ENCODE peak calls at places on chromosomes 2 and 18, in five cellular contexts. S is memory B cell; U is bronchial epithelial cell; Y is left cardiac atrium; R is stimulated activated CD8-positive, alpha-beta memory T cell treated with anti-CD3 and anti-CD28 coated beads, Interleukin-2, amount 100 ng/mL, for 1 hour. E is an unnamed sample.

GRCh38 chr2:193442293-193442692 is 1247.6 kb upstream of the TMEFF2 start:
- DNase-seq in Y (no peak), R (no peak), U (no peak), S (no peak), E (no peak)

GRCh38 chr18:73060666-73061270 is 193.0 kb upstream of the NETO1 start:
- DNase-seq in R (no peak), Y (no peak), U (peak; percentile 1), S (no peak), E (peak; percentile 37)

GRCh38 chr18:10681581-10682367 is 155.9 kb downstream of the NAPG start:
- DNase-seq in Y (no peak), S (no peak), R (no peak), U (peak; percentile 21), E (no peak)

GRCh38 chr2:128473175-128474013 is 154.7 kb upstream of the HS6ST1 start:
- DNase-seq in S (no peak), R (no peak), Y (peak; percentile 52), U (no peak), E (no peak)

GRCh38 chr2:63194175-63194574 is 143.5 kb downstream of the OTX1 start:
- DNase-seq in S (no peak), U (no peak), Y (no peak), R (no peak), E (no peak)

GRCh38 chr18:70491734-70492348 is 203.0 kb downstream of the SOCS6 start:
- DNase-seq in S (peak; percentile 30), Y (peak; percentile 45), R (no peak), U (peak; percentile 50), E (peak; percentile 41)

GRCh38 chr18:61531182-61531581 is 198.0 kb downstream of the CDH20 start:
- DNase-seq in Y (no peak), S (no peak), R (no peak), U (no peak), E (no peak)

GRCh38 chr2:69524799-69525198 is 87.6 kb upstream of the NFU1 start:
- DNase-seq in S (no peak), U (peak; percentile 47), R (no peak), Y (no peak), E (no peak)

GRCh38 chr2:152499921-152500320 is 164.9 kb downstream of the FMNL2 start:
- DNase-seq in S (no peak), R (no peak), Y (no peak), U (no peak), E (no peak)

GRCh38 chr2:32756074-32756727 is 128.4 kb downstream of the TTC27 start:
- DNase-seq in S (no peak), U (no peak), Y (no peak), R (no peak), E (no peak)

GRCh38 chr18:69996951-69997798 is 49.5 kb upstream of the CD226 start:
- DNase-seq in S (no peak), U (no peak), Y (no peak), R (no peak), E (no peak)

GRCh38 chr2:217710218-217710565 is 292.6 kb downstream of the TNS1 start:
- DNase-seq in Y (no peak), U (peak; percentile 35), S (no peak), R (no peak), E (peak; percentile 44)

GRCh38 chr2:231781798-231782726 is 980 bp upstream of the PDE6D start:
- DNase-seq in Y (no peak), S (no peak), R (no peak), U (peak; percentile 90), E (peak; percentile 69)

GRCh38 chr2:236689393-236689700 is 119.7 kb downstream of the ACKR3 start:
- DNase-seq in S (no peak), Y (no peak), R (no peak), U (peak; percentile 75), E (peak; percentile 39)

GRCh38 chr2:237432484-237433092 is 18.6 kb upstream of the COL6A3 start:
- DNase-seq in U (peak; percentile 98), Y (peak; percentile 61), S (no peak), R (peak; percentile 67), E (peak; percentile 99)

GRCh38 chr2:156779416-156780117 is 343.4 kb downstream of the GPD2 start:
- DNase-seq in U (no peak), R (no peak), S (no peak), Y (no peak), E (no peak)

GRCh38 chr2:184006998-184007397 is 591.3 kb upstream of the ZNF804A start:
- DNase-seq in R (no peak), S (no peak), U (no peak), Y (no peak), E (no peak)

GRCh38 chr2:146370821-146371220 is 1474.0 kb upstream of the ACVR2A start:
- DNase-seq in S (no peak), R (no peak), Y (no peak), U (peak; percentile 12), E (no peak)

GRCh38 chr2:73414651-73415050 is 29.0 kb downstream of the ALMS1 start:
- DNase-seq in U (no peak), S (no peak), R (no peak), Y (no peak), E (no peak)

GRCh38 chr2:239540174-239540573 is 139.4 kb upstream of the HDAC4 start:
- DNase-seq in U (no peak), R (no peak), S (no peak), Y (no peak), E (no peak)

GRCh38 chr2:239475161-239476028 is 74.6 kb upstream of the HDAC4 start:
- DNase-seq in U (no peak), S (no peak), R (no peak), Y (peak; percentile 10), E (no peak)

GRCh38 chr2:47401789-47402554 is 984 bp upstream of the MSH2 start:
- DNase-seq in Y (no peak), U (no peak), S (no peak), R (no peak), E (no peak)

GRCh38 chr18:9928646-9929259 is 14.9 kb downstream of the VAPA start:
- DNase-seq in Y (no peak), S (no peak), U (peak; percentile 91), R (no peak), E (peak; percentile 63)